ENCODE peak calls at places on chromosomes 16 and 17, in four cellular contexts. F, Y, E and C are unnamed samples.

GRCh38 chr16:28210979-28211505 is 723 bp downstream of the XPO6 start:
- DNase-seq in F (peak), Y (peak), E (peak), C (peak)

GRCh38 chr16:14337303-14338191 is 266.4 kb downstream of the MRTFB start:
- DNase-seq in F (no peak), Y (no peak), E (no peak), C (no peak)

GRCh38 chr16:89855301-89855945 is 18.0 kb upstream of the TCF25 start:
- DNase-seq in F (no peak), Y (no peak), E (no peak), C (no peak)

GRCh38 chr17:64320613-64321553 is 57.8 kb upstream of the TEX2 start:
- DNase-seq in F (peak), Y (peak), E (no peak), C (peak)

GRCh38 chr16:75580-76501 is 2.2 kb upstream of the MPG start:
- DNase-seq in F (no peak), Y (no peak), E (no peak), C (peak)

GRCh38 chr16:89315791-89316581 is 98.5 kb downstream of the ZNF778 start:
- DNase-seq in F (no peak), Y (peak), E (peak), C (peak)

GRCh38 chr17:65604070-65604469 is 42.6 kb upstream of the AXIN2 start:
- DNase-seq in F (no peak), Y (no peak), E (no peak), C (no peak)

GRCh38 chr16:6122401-6122800 is 1024.8 kb upstream of the EEF2KMT start:
- DNase-seq in F (no peak), Y (no peak), E (no peak), C (no peak)

GRCh38 chr16:47507701-47508100 is 46.6 kb downstream of the PHKB start:
- DNase-seq in F (no peak), Y (no peak), E (no peak), C (no peak)

GRCh38 chr16:82082543-82083244 is 47.6 kb downstream of the HSD17B2 start:
- DNase-seq in F (no peak), Y (no peak), E (no peak), C (no peak)

GRCh38 chr17:48002208-48002919 is 31.5 kb downstream of the CDK5RAP3 start:
- DNase-seq in F (no peak), Y (no peak), E (no peak), C (no peak)

GRCh38 chr17:82351713-82352488 is 7.1 kb upstream of the TEX19 start:
- DNase-seq in F (peak), Y (peak), E (no peak), C (peak)

GRCh38 chr16:20300312-20301097 is 26.8 kb downstream of the GP2 start:
- DNase-seq in F (peak), Y (no peak), E (no peak), C (peak)

GRCh38 chr16:85171809-85172464 is 59.7 kb upstream of the CIBAR2 start:
- DNase-seq in F (no peak), Y (no peak), E (no peak), C (peak)

GRCh38 chr17:80512233-80512632 is 32.4 kb upstream of the RPTOR start:
- DNase-seq in F (no peak), Y (no peak), E (no peak), C (peak)

GRCh38 chr16:50245417-50246298 is 20.7 kb upstream of the ADCY7 start:
- DNase-seq in F (no peak), Y (peak), E (peak), C (peak)

GRCh38 chr16:66894948-66895696 is 14.8 kb downstream of the PDP2 start:
- DNase-seq in F (peak), Y (peak), E (no peak), C (peak)

GRCh38 chr16:50326835-50327465 is 41.8 kb downstream of the BRD7 start:
- DNase-seq in F (no peak), Y (peak), E (no peak), C (no peak)

GRCh38 chr16:73020409-73020884 is 27.5 kb downstream of the ZFHX3 start:
- DNase-seq in F (peak), Y (no peak), E (peak), C (peak)

GRCh38 chr17:81106716-81107115 is 58.6 kb upstream of the PVALEF start:
- DNase-seq in F (no peak), Y (no peak), E (no peak), C (no peak)

GRCh38 chr16:57781741-57782606 is 20.3 kb downstream of the KIFC3 start:
- DNase-seq in F (no peak), Y (no peak), E (peak), C (no peak)

GRCh38 chr17:44820631-44821196 is 9.4 kb downstream of the GJC1 start:
- DNase-seq in F (peak), Y (no peak), E (peak), C (no peak)

GRCh38 chr16:78307824-78308528 is 208.5 kb downstream of the WWOX start:
- DNase-seq in F (no peak), Y (no peak), E (no peak), C (no peak)

GRCh38 chr16:54289242-54290051 is 2.9 kb upstream of the IRX3 start:
- DNase-seq in F (no peak), Y (no peak), E (no peak), C (no peak)

GRCh38 chr16:50368410-50369132 is at the start of gene BRD7:
- DNase-seq in F (peak), Y (peak), E (no peak), C (peak)

GRCh38 chr17:55735784-55736405 is 13.2 kb upstream of the TMEM100 start:
- DNase-seq in F (no peak), Y (peak), E (no peak), C (no peak)

GRCh38 chr16:70399951-70400350 is 38.9 kb downstream of the ST3GAL2 start:
- DNase-seq in F (no peak), Y (no peak), E (no peak), C (no peak)

GRCh38 chr17:1039511-1040215 is 42.7 kb downstream of the TIMM22 start:
- DNase-seq in F (no peak), Y (no peak), E (no peak), C (no peak)